ENCODE peak calls at places on chromosomes 1 and 21, in four cellular contexts. N is sigmoid colon, T is upper lobe of left lung, F is tibial nerve. Z is an unnamed sample.
A peak's percentile ranks its signal among the peaks of the same experiment; 100 is the strongest.

GRCh38 chr1:17663646-17664045 is 91.5 kb upstream of the ACTL8 start:
- DNase-seq in F (no peak), T (no peak), N (no peak), Z (no peak)

GRCh38 chr21:45982758-45983731 is 1.5 kb downstream of the COL6A1 start:
- DNase-seq in T (peak; percentile 81), F (no peak), N (peak; percentile 76), Z (peak; percentile 34)

GRCh38 chr1:184888505-184888904 is 85.8 kb downstream of the NIBAN1 start:
- DNase-seq in N (no peak), F (no peak), T (no peak), Z (no peak)

GRCh38 chr21:35095859-35096291 is 46.8 kb upstream of the RUNX1 start:
- DNase-seq in F (no peak), N (no peak), T (no peak), Z (no peak)

GRCh38 chr1:217253985-217254384 is 376.9 kb downstream of the GPATCH2 start:
- DNase-seq in T (no peak), F (no peak), N (no peak), Z (no peak)

GRCh38 chr1:86972262-86972661 is 57.8 kb downstream of the HS2ST1 start:
- DNase-seq in F (no peak), N (no peak), T (no peak), Z (no peak)

GRCh38 chr1:65825736-65826135 is 33.0 kb downstream of the PDE4B start:
- DNase-seq in N (no peak), F (no peak), T (no peak), Z (no peak)

GRCh38 chr21:31279214-31279613 is 64.8 kb downstream of the TIAM1 start:
- DNase-seq in N (no peak), F (no peak), T (no peak), Z (no peak)

GRCh38 chr1:60978421-60979357 is 103.7 kb upstream of the NFIA start:
- DNase-seq in T (no peak), F (no peak), N (no peak), Z (no peak)

GRCh38 chr1:20867062-20867461 is 80.0 kb upstream of the HP1BP3 start:
- DNase-seq in F (no peak), T (no peak), N (no peak), Z (no peak)

GRCh38 chr21:33643658-33644311 is 1.5 kb downstream of the ITSN1 start:
- DNase-seq in F (no peak), T (no peak), N (no peak), Z (no peak)

GRCh38 chr1:206002833-206003532 is at the start of gene RAB7B:
- DNase-seq in T (no peak), N (peak; percentile 85), F (peak; percentile 72), Z (peak; percentile 72)

GRCh38 chr21:43639470-43640178 is 19.7 kb downstream of the HSF2BP start:
- DNase-seq in T (no peak), N (no peak), F (no peak), Z (no peak)

GRCh38 chr21:41258617-41259016 is 58.0 kb upstream of the FAM3B start:
- DNase-seq in T (no peak), N (no peak), F (no peak), Z (no peak)

GRCh38 chr1:236321101-236321500 is 39.3 kb upstream of the ERO1B start:
- DNase-seq in T (no peak), N (no peak), F (no peak), Z (no peak)

GRCh38 chr1:193763313-193763712 is 576.9 kb upstream of the B3GALT2 start:
- DNase-seq in N (no peak), T (no peak), F (no peak), Z (no peak)

GRCh38 chr1:229694053-229694693 is 68.1 kb downstream of the URB2 start:
- DNase-seq in T (no peak), F (peak; percentile 77), N (peak; percentile 95), Z (peak; percentile 90)

GRCh38 chr1:19650416-19651140 is 6.5 kb downstream of the NBL1 start:
- DNase-seq in N (no peak), T (peak; percentile 28), F (no peak), Z (peak; percentile 73)

GRCh38 chr1:156765664-156766063 is 1.7 kb upstream of the PRCC start:
- DNase-seq in T (no peak), F (no peak), N (no peak), Z (no peak)

GRCh38 chr1:232036161-232036942 is 409.8 kb downstream of the DISC1 start:
- DNase-seq in T (no peak), F (no peak), N (no peak), Z (no peak)

GRCh38 chr1:43316738-43317520 is 16.1 kb downstream of the TIE1 start:
- DNase-seq in T (no peak), N (peak; percentile 60), F (no peak), Z (no peak)

GRCh38 chr1:23216771-23217420 is 406 bp downstream of the HTR1D start:
- DNase-seq in N (no peak), F (no peak), T (peak; percentile 87), Z (peak; percentile 27)

GRCh38 chr21:34886554-34887385 is 162.3 kb downstream of the RUNX1 start:
- DNase-seq in F (no peak), T (peak; percentile 89), N (peak; percentile 72), Z (peak; percentile 62)

GRCh38 chr21:44568261-44568660 is 5.3 kb upstream of the KRTAP10-4 start:
- DNase-seq in N (no peak), F (no peak), T (no peak), Z (no peak)

GRCh38 chr1:55233149-55233777 is 18.1 kb upstream of the USP24 start:
- DNase-seq in N (no peak), T (no peak), F (no peak), Z (no peak)

GRCh38 chr1:14915356-14916054 is 238.0 kb upstream of the TMEM51 start:
- DNase-seq in T (no peak), N (no peak), F (peak; percentile 65), Z (peak; percentile 71)

GRCh38 chr1:197303463-197303862 is 35.4 kb downstream of the CRB1 start:
- DNase-seq in N (no peak), T (no peak), F (no peak), Z (no peak)

GRCh38 chr1:110119843-110120242 is 7.6 kb downstream of the UBL4B start:
- DNase-seq in N (peak; percentile 40), F (no peak), T (peak; percentile 43), Z (no peak)

GRCh38 chr21:41972511-41973205 is 18.8 kb upstream of the C2CD2 start:
- DNase-seq in T (no peak), N (no peak), F (no peak), Z (no peak)

GRCh38 chr1:11653101-11653601 is 1.1 kb downstream of the FBXO2 start:
- DNase-seq in N (no peak), T (peak; percentile 69), F (no peak), Z (no peak)

GRCh38 chr1:38062361-38063288 is 16.0 kb upstream of the POU3F1 start:
- DNase-seq in N (no peak), F (no peak), T (no peak), Z (no peak)

GRCh38 chr1:185193756-185194155 is 36.8 kb downstream of the SWT1 start:
- DNase-seq in T (no peak), N (no peak), F (no peak), Z (no peak)

GRCh38 chr1:43540653-43541071 is 10.0 kb downstream of the PTPRF start:
- DNase-seq in N (no peak), F (peak; percentile 46), T (peak; percentile 83), Z (peak; percentile 90)

GRCh38 chr1:226506021-226506420 is 42.5 kb upstream of the STUM start:
- DNase-seq in T (no peak), F (no peak), N (no peak), Z (no peak)

GRCh38 chr1:218660678-218661053 is 315.5 kb downstream of the TGFB2 start:
- DNase-seq in T (no peak), N (no peak), F (no peak), Z (no peak)

GRCh38 chr1:241375906-241376305 is 18.9 kb upstream of the RGS7 start:
- DNase-seq in T (no peak), F (no peak), N (no peak), Z (no peak)

GRCh38 chr1:51330331-51331201 is at the start of gene TTC39A:
- DNase-seq in F (no peak), N (no peak), T (peak; percentile 87), Z (no peak)

GRCh38 chr1:242425232-242425631 is 99.3 kb downstream of the PLD5 start:
- DNase-seq in T (no peak), N (no peak), F (no peak), Z (no peak)
- TF ChIP-seq EP300 in T (no peak), N (no peak), F (no peak), Z (no peak)

GRCh38 chr1:151539321-151540020 is 638 bp upstream of the TUFT1 start:
- DNase-seq in T (no peak), N (peak; percentile 90), F (peak; percentile 46), Z (peak; percentile 86)
- TF ChIP-seq EP300 in T (no peak), N (no peak), F (no peak), Z (no peak)

GRCh38 chr1:9716404-9717192 is 65.1 kb downstream of the PIK3CD start:
- DNase-seq in F (no peak), T (peak; percentile 71), N (no peak), Z (no peak)

GRCh38 chr1:9715536-9716226 is 64.2 kb downstream of the PIK3CD start:
- DNase-seq in F (no peak), T (peak; percentile 82), N (no peak), Z (peak; percentile 36)

GRCh38 chr1:9717193-9718005 is 65.9 kb downstream of the PIK3CD start:
- DNase-seq in T (peak; percentile 68), F (peak; percentile 63), N (peak; percentile 83), Z (peak; percentile 77)

GRCh38 chr1:9711466-9712020 is 60.0 kb downstream of the PIK3CD start:
- DNase-seq in F (no peak), T (no peak), N (no peak), Z (no peak)

GRCh38 chr1:9714257-9714718 is 62.8 kb downstream of the PIK3CD start:
- DNase-seq in N (no peak), F (no peak), T (no peak), Z (no peak)
- TF ChIP-seq EP300 in N (no peak), F (no peak), T (no peak), Z (no peak)

GRCh38 chr1:210062033-210062432 is 124.0 kb downstream of the SYT14 start:
- DNase-seq in T (no peak), F (no peak), N (no peak), Z (no peak)
- TF ChIP-seq EP300 in T (no peak), F (no peak), N (no peak), Z (no peak)

DNA sequence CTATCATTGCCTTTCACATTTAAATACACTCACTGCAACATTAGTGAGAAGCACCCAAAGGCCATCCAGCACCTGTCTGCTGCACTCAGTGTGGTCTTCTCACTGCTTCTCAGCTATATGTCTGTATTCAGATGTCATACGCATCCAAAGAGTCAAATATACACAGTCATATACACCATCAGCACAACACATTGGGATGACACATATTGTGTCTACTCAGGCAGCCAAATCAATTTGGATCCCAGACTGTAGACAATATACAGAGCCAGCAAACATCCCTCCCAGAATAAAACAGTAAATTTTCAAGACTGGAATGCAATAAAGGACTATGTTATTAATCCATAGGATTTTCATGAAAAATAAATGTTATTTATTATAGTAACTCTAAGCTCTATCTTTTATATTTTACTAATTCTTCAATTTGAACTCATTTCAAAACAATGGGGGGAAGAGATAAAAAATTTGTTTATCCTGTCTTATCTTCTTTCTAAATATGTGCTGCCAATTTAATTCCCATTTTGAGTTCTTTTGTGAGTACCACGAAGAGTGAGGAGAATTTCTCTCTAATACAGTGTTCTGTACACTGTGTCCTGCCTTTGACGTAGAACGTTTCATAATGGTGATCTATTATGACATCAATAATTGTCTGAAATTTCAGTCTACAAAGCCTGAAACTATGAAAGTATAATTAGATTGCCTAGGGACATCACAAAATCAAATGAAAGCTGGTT is 602.2 kb upstream of the CXADR start:
- DNase-seq in N (no peak), T (no peak), F (no peak), Z (no peak)
- TF ChIP-seq EP300 in N (no peak), T (no peak), F (no peak), Z (peak; percentile 66)

Z was measured in ovary.